ENCODE peak calls at places on chromosomes 11 and 22, in nine cellular contexts. T, B, G, U, P, M, O, N and V are unnamed samples.

GRCh38 chr11:118396097-118396501 is 5.3 kb upstream of the ATP5MG start:
- DNase-seq in T (no peak), B (no peak), G (no peak), U (no peak), P (no peak), M (no peak), O (no peak), N (no peak), V (no peak)

GRCh38 chr11:101618691-101619090 is 34.9 kb upstream of the TRPC6 start:
- DNase-seq in T (no peak), B (no peak), G (peak; percentile 1), U (no peak), P (no peak), M (no peak), O (no peak), N (no peak), V (peak; percentile 59)

GRCh38 chr22:46003271-46004091 is 26.5 kb upstream of the WNT7B start:
- DNase-seq in T (no peak), B (no peak), G (no peak), U (no peak), P (peak; percentile 42), M (no peak), O (no peak), N (no peak), V (no peak)

GRCh38 chr11:73350908-73351636 is 25.1 kb upstream of the RELT start:
- DNase-seq in T (peak; percentile 65), B (no peak), G (peak; percentile 88), U (peak; percentile 39), P (peak; percentile 64), M (peak; percentile 70), O (peak; percentile 62), N (peak; percentile 35), V (peak; percentile 78)

GRCh38 chr11:122682464-122682863 is 26.9 kb downstream of the UBASH3B start:
- DNase-seq in T (no peak), B (no peak), G (no peak), U (no peak), P (no peak), M (no peak), O (no peak), N (no peak), V (no peak)

GRCh38 chr11:95067042-95067827 is 516 bp downstream of the SRSF8 start:
- DNase-seq in T (peak; percentile 87), B (peak; percentile 88), G (peak; percentile 77), U (peak; percentile 74), P (peak; percentile 93), M (peak; percentile 84), O (peak; percentile 82), N (peak; percentile 77), V (peak; percentile 77)

GRCh38 chr11:15972838-15973237 is 383.5 kb downstream of the SOX6 start:
- DNase-seq in T (no peak), B (no peak), G (no peak), U (no peak), P (no peak), M (no peak), O (no peak), N (no peak), V (no peak)

GRCh38 chr22:40791241-40791640 is 27.9 kb downstream of the SLC25A17 start:
- DNase-seq in T (no peak), B (no peak), G (peak; percentile 33), U (no peak), P (no peak), M (no peak), O (peak; percentile 66), N (no peak), V (peak; percentile 41)

GRCh38 chr11:6655790-6656580 is at the start of gene DCHS1:
- DNase-seq in T (no peak), B (peak; percentile 54), G (no peak), U (no peak), P (peak; percentile 58), M (peak; percentile 66), O (peak; percentile 57), N (no peak), V (no peak)

DNA sequence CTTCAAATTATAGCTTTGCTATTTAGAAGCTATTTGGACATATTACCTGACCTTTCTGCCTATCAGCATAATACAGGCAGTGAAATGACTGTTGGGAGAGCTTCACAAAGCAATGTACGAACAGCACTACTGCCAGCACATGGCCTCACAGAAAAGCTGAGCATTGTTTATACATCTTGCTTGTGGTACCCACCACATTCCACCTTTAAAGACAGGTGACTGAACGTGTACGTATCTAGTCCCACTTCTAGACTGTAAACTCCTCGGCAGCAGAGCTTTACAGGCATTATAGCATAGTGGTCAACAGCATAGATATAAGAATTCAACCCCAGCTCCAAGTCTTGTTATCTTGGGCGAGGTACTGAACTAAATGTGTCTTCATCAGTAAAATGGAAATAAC is 1.6 kb downstream of the JOSD1 start:
- DNase-seq in T (no peak), B (no peak), G (no peak), U (no peak), P (no peak), M (no peak), O (no peak), N (no peak), V (no peak)
- H3K4me3 ChIP-seq in T (peak overlapping the region; percentile 56), B (peak overlapping the region; percentile 53), G (peak overlapping the region; percentile 81), U (no peak overlapping the region), P (peak overlapping the region; percentile 97), M (peak overlapping the region; percentile 75), O (peak overlapping the region; percentile 53), N (peak overlapping the region; percentile 70), V (peak overlapping the region; percentile 79)

DNA sequence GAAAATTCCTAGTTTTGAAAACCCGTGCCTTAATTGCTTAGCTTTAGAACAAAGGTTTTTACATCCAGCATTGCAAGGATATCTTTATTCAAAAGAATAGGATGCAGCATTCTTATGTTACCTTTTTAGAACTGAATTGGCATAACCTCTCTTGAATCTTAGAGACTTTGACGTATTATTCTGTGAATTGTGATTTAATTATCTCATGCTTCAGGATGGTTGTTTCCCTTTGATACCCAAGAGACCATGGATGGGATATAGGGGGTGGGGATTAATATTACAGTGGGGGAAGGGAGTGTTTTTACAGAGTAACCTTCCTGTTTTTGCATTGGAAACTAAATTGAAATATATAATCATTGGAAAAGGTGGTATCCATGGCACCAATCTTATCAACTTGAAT is 49.5 kb downstream of the ARHGEF12 start:
- DNase-seq in T (no peak), B (no peak), G (no peak), U (no peak), P (no peak), M (no peak), O (no peak), N (no peak), V (no peak)
- H3K4me3 ChIP-seq in T (no peak overlapping the region), B (no peak overlapping the region), G (no peak overlapping the region), U (no peak overlapping the region), P (no peak overlapping the region), M (no peak overlapping the region), O (no peak overlapping the region), N (no peak overlapping the region), V (no peak overlapping the region)

DNA sequence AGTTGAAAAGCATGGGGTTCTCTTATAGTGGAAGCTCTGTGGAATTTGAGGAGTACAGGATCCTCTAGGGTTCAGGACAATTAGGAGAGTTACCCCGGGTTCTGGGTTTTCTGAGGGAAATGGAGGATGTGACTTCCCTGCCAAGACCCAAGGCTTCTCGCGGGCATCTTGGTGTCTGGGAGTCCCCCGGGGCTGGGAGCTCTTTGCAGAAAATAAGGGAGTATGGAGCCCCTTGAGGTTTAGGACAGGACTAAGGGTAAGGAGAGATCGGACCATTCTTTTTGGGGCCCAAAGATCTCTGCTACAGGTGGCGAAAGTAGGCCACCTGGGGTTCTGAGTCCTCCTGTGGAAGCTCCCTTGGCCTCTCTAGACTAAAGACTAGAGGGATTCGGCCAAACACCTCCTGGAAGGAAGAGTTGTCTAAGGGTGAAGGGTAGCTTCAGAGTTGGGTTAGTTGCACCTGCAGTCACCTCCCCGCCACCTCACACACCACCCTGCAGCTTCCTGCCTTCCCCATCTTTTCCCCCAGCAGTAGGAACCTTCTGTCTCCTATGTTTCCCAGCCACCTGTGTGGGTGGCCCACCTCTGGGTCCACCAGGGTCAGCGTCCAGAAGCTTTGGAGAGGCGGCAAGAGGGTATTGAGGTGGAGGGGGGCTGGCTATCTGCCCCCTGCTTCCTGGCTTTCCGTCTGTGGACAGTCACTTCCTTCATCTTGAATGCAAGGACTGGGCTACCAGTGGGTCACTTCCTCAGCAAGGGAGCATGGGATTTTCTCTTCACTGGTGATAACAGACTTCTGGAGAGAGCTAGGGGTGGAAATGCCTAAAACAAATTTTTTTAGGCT is 907 bp downstream of the LIMK2 start:
- DNase-seq in T (no peak), B (no peak), G (no peak), U (no peak), P (no peak), M (no peak), O (no peak), N (peak; percentile 38), V (no peak)
- H3K4me3 ChIP-seq in T (peak overlapping the region; percentile 90), B (peak overlapping the region; percentile 71), G (peak overlapping the region; percentile 83), U (peak overlapping the region; percentile 65), P (peak overlapping the region; percentile 68), M (peak overlapping the region; percentile 92), O (peak overlapping the region; percentile 92), N (peak overlapping the region; percentile 91), V (peak overlapping the region; percentile 90)

DNA sequence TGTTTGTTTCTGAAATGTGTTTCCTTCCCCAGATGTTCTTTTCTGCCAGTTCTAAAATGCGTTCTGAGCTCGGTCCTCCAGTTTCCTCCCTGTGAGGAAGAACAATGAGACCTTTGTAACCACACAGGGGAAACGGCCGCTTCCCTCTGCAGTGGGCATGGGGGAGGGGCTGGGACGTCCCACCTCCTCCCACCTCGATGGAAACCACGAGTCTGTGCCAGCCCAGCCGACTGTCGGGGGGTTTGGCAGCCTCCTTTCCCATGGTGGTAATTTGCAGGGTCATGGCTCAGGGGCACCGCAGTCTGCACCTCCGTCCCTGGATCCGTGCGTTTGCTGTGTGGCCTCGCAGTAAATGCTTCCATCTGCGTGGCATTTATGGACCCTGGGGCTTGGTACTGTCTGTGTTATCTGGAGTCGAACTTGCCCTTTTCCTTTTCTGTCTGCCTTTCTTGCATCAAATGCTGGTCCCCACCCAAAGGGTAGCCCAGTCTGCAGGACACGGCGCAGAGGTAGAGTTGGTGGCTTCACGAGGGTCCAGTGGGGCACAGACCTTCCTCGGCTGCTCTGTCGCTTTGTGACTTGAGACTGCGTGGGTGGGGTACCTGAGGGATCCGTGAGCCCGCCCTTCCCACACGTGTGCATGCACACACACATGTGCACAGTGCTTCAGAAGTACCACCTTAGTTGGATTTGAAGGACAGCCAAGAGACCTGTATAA is 16.1 kb downstream of the LRP5 start:
- DNase-seq in T (peak; percentile 60), B (peak; percentile 57), G (peak; percentile 53), U (no peak), P (peak; percentile 57), M (no peak), O (peak; percentile 45), N (peak; percentile 72), V (peak; percentile 18)
- H3K4me3 ChIP-seq in T (no peak overlapping the region), B (no peak overlapping the region), G (no peak overlapping the region), U (no peak overlapping the region), P (no peak overlapping the region), M (no peak overlapping the region), O (no peak overlapping the region), N (no peak overlapping the region), V (no peak overlapping the region)